ENCODE peak calls at places on chromosome 12, in five cellular contexts. W is transverse colon, I is NCI-H774, Z is NAMALWA, F is mucosa of descending colon. R is an unnamed sample.

GRCh38 chr12:120971299-120972180 is 6.8 kb upstream of the HNF1A start:
- DNase-seq in Z (peak), I (peak), F (peak), W (no peak), R (peak)

GRCh38 chr12:100901266-100901665 is 106.7 kb downstream of the ANO4 start:
- DNase-seq in Z (no peak), I (no peak), F (no peak), W (no peak), R (no peak)

GRCh38 chr12:50246873-50247612 is 36.3 kb downstream of the LIMA1 start:
- DNase-seq in I (no peak), Z (no peak), F (peak), W (peak), R (no peak)

GRCh38 chr12:87836190-87836589 is 193.0 kb downstream of the C12orf50 start:
- DNase-seq in I (no peak), W (no peak), F (no peak), Z (no peak), R (no peak)

GRCh38 chr12:114864688-114865685 is 181.0 kb upstream of the TBX3 start:
- DNase-seq in I (no peak), W (no peak), Z (no peak), F (no peak), R (no peak)

GRCh38 chr12:72318341-72318740 is 46.2 kb downstream of the TRHDE start:
- DNase-seq in I (no peak), Z (no peak), F (no peak), W (no peak), R (no peak)

GRCh38 chr12:56115329-56115728 is 1.1 kb upstream of the RPL41 start:
- DNase-seq in F (no peak), W (no peak), Z (no peak), I (peak), R (no peak)

GRCh38 chr12:62766516-62766915 is 168.4 kb downstream of the PPM1H start:
- DNase-seq in I (no peak), Z (no peak), F (no peak), W (no peak), R (no peak)

GRCh38 chr12:86572455-86572854 is 316.3 kb upstream of the MGAT4C start:
- DNase-seq in Z (no peak), W (no peak), F (no peak), I (no peak), R (no peak)

GRCh38 chr12:60106207-60106606 is 510.4 kb downstream of the SLC16A7 start:
- DNase-seq in F (no peak), I (no peak), W (no peak), Z (peak), R (no peak)

GRCh38 chr12:18158774-18159557 is 69.0 kb upstream of the RERGL start:
- DNase-seq in W (no peak), Z (peak), F (peak), I (no peak), R (no peak)

GRCh38 chr12:105466901-105467598 is 136.6 kb downstream of the C12orf75 start:
- DNase-seq in W (no peak), I (no peak), Z (no peak), F (no peak), R (no peak)